ENCODE peak calls at places on chromosomes 5 and 9, in four cellular contexts. K is NCI-H2171 treated with DMSO at 0.1 percent for 48 hours, A is AG04450, R is HepG2. S is an unnamed sample.

GRCh38 chr5:1432296-1432695 is 12.9 kb downstream of the SLC6A3 start:
- DNase-seq in K (no peak), A (no peak), R (no peak), S (no peak)

GRCh38 chr9:103798620-103799019 is 295.5 kb upstream of the SMC2 start:
- DNase-seq in K (no peak), A (no peak), R (peak; percentile 1), S (no peak)

GRCh38 chr5:82096249-82096648 is 124.4 kb downstream of the ATG10 start:
- DNase-seq in K (no peak), A (no peak), R (no peak), S (no peak)

GRCh38 chr5:57033103-57033502 is 81.2 kb upstream of the MIER3 start:
- DNase-seq in K (no peak), A (no peak), R (no peak), S (no peak)

GRCh38 chr5:60295423-60295822 is 401.9 kb upstream of the PDE4D start:
- DNase-seq in K (no peak), A (no peak), R (peak; percentile 31), S (no peak)

GRCh38 chr5:173823721-173824567 is 64.2 kb upstream of the CPEB4 start:
- DNase-seq in K (no peak), A (peak; percentile 84), R (peak; percentile 98), S (no peak)

GRCh38 chr9:97900738-97901565 is 21.3 kb downstream of the TRMO start:
- DNase-seq in K (peak; percentile 65), A (peak; percentile 21), R (peak; percentile 28), S (peak; percentile 2)

GRCh38 chr5:176733586-176734262 is 76.6 kb upstream of the UNC5A start:
- DNase-seq in K (peak; percentile 4), A (no peak), R (no peak), S (peak; percentile 72)

GRCh38 chr5:146291421-146292074 is 47.1 kb upstream of the POU4F3 start:
- DNase-seq in K (peak; percentile 35), A (no peak), R (peak; percentile 64), S (peak; percentile 12)

S was measured in DMS 273 treated with DMSO at 0.1 percent for 48 hours.